ENCODE peak calls at places on chromosomes 3 and 15, in ten cellular contexts. G is posterior vena cava; L is substantia nigra; H is RPMI8226; N is activated T-cell treated with anti-CD3 and anti-CD28 coated beads for 4 hours; O is foreskin melanocyte; M is NCI-H2227 treated with DMSO at 0.1 percent for 48 hours; A is NCI-H69; Y is stimulated activated naive CD8-positive, alpha-beta T cell treated with anti-CD3 and anti-CD28 coated beads, Interleukin-15, amount 100 ng/mL, for 72 hours; B is right cardiac atrium. X is an unnamed sample.

GRCh38 chr3:171192176-171192854 is 165.8 kb upstream of the SLC2A2 start:
- DNase-seq in A (peak; percentile 27), H (no peak), O (no peak), M (no peak), Y (peak; percentile 42), G (no peak), N (no peak), B (no peak), L (no peak), X (no peak)

GRCh38 chr3:36868614-36869436 is 76.0 kb downstream of the TRANK1 start:
- DNase-seq in H (peak; percentile 69), M (peak; percentile 59), A (peak; percentile 38), Y (peak; percentile 40), L (no peak), O (peak; percentile 48), N (peak; percentile 17), B (no peak), G (no peak), X (no peak)

GRCh38 chr3:169509359-169509758 is 154.2 kb downstream of the MECOM start:
- DNase-seq in B (no peak), G (no peak), Y (no peak), L (no peak), M (no peak), O (no peak), A (no peak), H (peak; percentile 21), N (no peak), X (no peak)

GRCh38 chr3:126284258-126284904 is 72.8 kb downstream of the KLF15 start:
- DNase-seq in L (no peak), Y (no peak), H (no peak), A (no peak), G (no peak), N (no peak), B (no peak), O (no peak), M (no peak), X (no peak)

GRCh38 chr3:48086736-48087470 is 70.7 kb upstream of the MAP4 start:
- DNase-seq in H (no peak), O (no peak), N (no peak), A (no peak), L (no peak), B (no peak), G (no peak), Y (no peak), M (no peak), X (no peak)

GRCh38 chr3:52246728-52247454 is 1.3 kb downstream of the PPM1M start:
- DNase-seq in Y (peak; percentile 35), B (peak; percentile 57), O (no peak), G (no peak), A (no peak), H (no peak), L (no peak), M (no peak), N (no peak), X (no peak)

GRCh38 chr3:194333981-194334320 is 17.2 kb downstream of the CPN2 start:
- DNase-seq in H (no peak), L (no peak), M (no peak), N (no peak), Y (no peak), B (no peak), O (no peak), G (no peak), A (no peak), X (no peak)

GRCh38 chr15:69972436-69972835 is 125.3 kb downstream of the TLE3 start:
- DNase-seq in Y (no peak), G (no peak), M (no peak), H (no peak), O (no peak), L (no peak), B (no peak), N (no peak), A (no peak), X (no peak)

GRCh38 chr3:189001559-189001958 is 170.2 kb upstream of the TPRG1 start:
- DNase-seq in M (no peak), N (no peak), O (peak; percentile 64), Y (no peak), G (no peak), B (no peak), A (no peak), H (no peak), L (no peak), X (no peak)

GRCh38 chr3:124714218-124714853 is 15.9 kb upstream of the UMPS start:
- DNase-seq in M (no peak), O (no peak), L (no peak), N (no peak), H (no peak), A (no peak), B (no peak), Y (no peak), G (no peak), X (no peak)

GRCh38 chr15:75455982-75456531 is 4.6 kb upstream of the SIN3A start:
- DNase-seq in L (no peak), N (peak; percentile 28), H (peak; percentile 71), O (peak; percentile 24), Y (peak; percentile 77), M (no peak), A (peak; percentile 57), B (no peak), G (no peak), X (no peak)

GRCh38 chr15:40506964-40507571 is 36.3 kb downstream of the CHST14 start:
- DNase-seq in L (peak; percentile 28), A (peak; percentile 92), Y (peak; percentile 63), H (peak; percentile 68), G (peak; percentile 89), N (peak; percentile 51), M (peak; percentile 21), B (peak; percentile 92), O (peak; percentile 63), X (peak; percentile 89)

GRCh38 chr3:112043621-112044201 is 9.2 kb downstream of the TMPRSS7 start:
- DNase-seq in O (peak; percentile 54), Y (peak; percentile 59), H (peak; percentile 62), N (peak; percentile 34), G (no peak), M (peak; percentile 63), L (no peak), B (no peak), A (peak; percentile 90), X (no peak)

GRCh38 chr15:76844096-76844495 is 61.0 kb downstream of the SCAPER start:
- DNase-seq in B (no peak), A (no peak), G (no peak), N (no peak), H (no peak), L (no peak), Y (no peak), O (no peak), M (no peak), X (no peak)

GRCh38 chr15:96560246-96560895 is 229.9 kb downstream of the NR2F2 start:
- DNase-seq in B (no peak), G (no peak), O (no peak), M (no peak), L (no peak), Y (no peak), H (no peak), N (no peak), A (no peak), X (no peak)

GRCh38 chr3:42513121-42513520 is 10.7 kb downstream of the VIPR1 start:
- DNase-seq in L (no peak), O (no peak), M (no peak), G (no peak), N (no peak), A (no peak), H (no peak), Y (no peak), B (no peak), X (peak; percentile 48)

GRCh38 chr15:78103406-78104118 is 11.2 kb downstream of the SH2D7 start:
- DNase-seq in M (no peak), H (no peak), B (no peak), Y (peak; percentile 87), G (no peak), O (no peak), N (peak; percentile 14), L (no peak), A (no peak), X (no peak)